ENCODE peak calls at places on chromosomes 7 and 10, in ten cellular contexts. I is dorsolateral prefrontal cortex; J is WERI-Rb-1; C is NCI-H345; Z is activated naive CD4-positive, alpha-beta T cell treated with Interleukin-2 at 50 U/mL for 16 hours; Y is epithelial cell of esophagus; G is naive thymus-derived CD4-positive, alpha-beta T cell; S is COR-L47; O is GM03348; B is non-pigmented ciliary epithelial cell. X is an unnamed sample.

GRCh38 chr7:76149847-76150691 is 51.6 kb upstream of the SRRM3 start:
- DNase-seq in I (peak), J (no peak), C (peak), Z (no peak), Y (no peak), G (no peak), S (peak), O (peak), B (no peak), X (no peak)

GRCh38 chr7:88789480-88790064 is 6.0 kb downstream of the TEX47 start:
- DNase-seq in I (no peak), J (no peak), C (no peak), Z (no peak), Y (peak), G (no peak), S (no peak), O (peak), B (no peak), X (no peak)

GRCh38 chr7:36894190-36894589 is 169.9 kb upstream of the AOAH start:
- DNase-seq in I (no peak), J (no peak), C (no peak), Z (no peak), Y (no peak), G (no peak), S (no peak), O (no peak), B (no peak), X (no peak)

GRCh38 chr10:89346264-89346971 is 18.6 kb downstream of the IFIT3 start:
- DNase-seq in I (no peak), J (no peak), C (no peak), Z (no peak), Y (peak), G (no peak), S (no peak), O (no peak), B (no peak), X (no peak)

GRCh38 chr7:151080522-151081169 is at the start of gene FASTK:
- DNase-seq in I (peak), J (peak), C (peak), Z (peak), Y (peak), G (peak), S (peak), O (peak), B (no peak), X (peak)

GRCh38 chr7:151380199-151381082 is 29.4 kb downstream of the WDR86 start:
- DNase-seq in I (peak), J (peak), C (no peak), Z (no peak), Y (no peak), G (no peak), S (no peak), O (no peak), B (no peak), X (no peak)

GRCh38 chr10:3180361-3180760 is 7.8 kb upstream of the PITRM1 start:
- DNase-seq in I (no peak), J (no peak), C (no peak), Z (no peak), Y (no peak), G (no peak), S (no peak), O (no peak), B (no peak), X (peak)

GRCh38 chr10:72291019-72291532 is 17.4 kb downstream of the DDIT4 start:
- DNase-seq in I (no peak), J (no peak), C (no peak), Z (peak), Y (no peak), G (peak), S (no peak), O (peak), B (no peak), X (no peak)

GRCh38 chr7:153043440-153043839 is 283.9 kb downstream of the ACTR3B start:
- DNase-seq in I (no peak), J (no peak), C (no peak), Z (no peak), Y (no peak), G (no peak), S (no peak), O (no peak), B (no peak), X (no peak)

GRCh38 chr10:128641998-128642397 is 515.8 kb upstream of the MKI67 start:
- DNase-seq in I (no peak), J (no peak), C (no peak), Z (no peak), Y (peak), G (no peak), S (no peak), O (no peak), B (no peak), X (no peak)

GRCh38 chr10:50561266-50561665 is 62.5 kb downstream of the SGMS1 start:
- DNase-seq in I (no peak), J (no peak), C (no peak), Z (no peak), Y (no peak), G (no peak), S (no peak), O (peak), B (peak), X (peak)

GRCh38 chr10:70751991-70752390 is 33.2 kb downstream of the TBATA start:
- DNase-seq in I (peak), J (no peak), C (no peak), Z (no peak), Y (no peak), G (no peak), S (no peak), O (no peak), B (no peak), X (no peak)

GRCh38 chr7:127546313-127546712 is 39.1 kb downstream of the GCC1 start:
- DNase-seq in I (no peak), J (no peak), C (no peak), Z (no peak), Y (no peak), G (no peak), S (no peak), O (no peak), B (no peak), X (no peak)

GRCh38 chr10:130074639-130075038 is 36.0 kb downstream of the C10orf143 start:
- DNase-seq in I (no peak), J (no peak), C (no peak), Z (no peak), Y (no peak), G (no peak), S (no peak), O (peak), B (no peak), X (no peak)

GRCh38 chr10:119301397-119301796 is 94.0 kb downstream of the GRK5 start:
- DNase-seq in I (no peak), J (no peak), C (no peak), Z (peak), Y (no peak), G (peak), S (no peak), O (no peak), B (no peak), X (no peak)

GRCh38 chr10:97422921-97423420 is 3.0 kb upstream of the PGAM1 start:
- DNase-seq in I (no peak), J (no peak), C (no peak), Z (peak), Y (peak), G (no peak), S (no peak), O (peak), B (no peak), X (peak)

X was measured in testis.